ENCODE peak calls at places on chromosomes 7 and 10, in ten cellular contexts. I, T, S, V, C, G, E, K, F and Y are unnamed samples.

GRCh38 chr7:99997545-99998137 is 17.8 kb upstream of the ZKSCAN1 start:
- DNase-seq in I (no peak), T (peak; percentile 19), S (peak; percentile 75), V (peak; percentile 55), C (peak; percentile 56), G (peak; percentile 39), E (peak; percentile 77), K (no peak), F (no peak), Y (no peak)

GRCh38 chr10:43373461-43373860 is 2.0 kb downstream of the FXYD4 start:
- DNase-seq in I (no peak), T (no peak), S (no peak), V (no peak), C (no peak), G (no peak), E (no peak), K (no peak), F (no peak), Y (no peak)

GRCh38 chr10:71978476-71978875 is 14.3 kb downstream of the CHST3 start:
- DNase-seq in I (no peak), T (no peak), S (no peak), V (peak; percentile 94), C (no peak), G (no peak), E (no peak), K (no peak), F (no peak), Y (no peak)

GRCh38 chr10:1086787-1087186 is 30.6 kb downstream of the WDR37 start:
- DNase-seq in I (no peak), T (no peak), S (no peak), V (no peak), C (no peak), G (no peak), E (no peak), K (no peak), F (no peak), Y (no peak)

GRCh38 chr7:102814025-102814471 is 65.2 kb downstream of the FAM185A start:
- DNase-seq in I (no peak), T (no peak), S (no peak), V (peak; percentile 81), C (peak; percentile 63), G (no peak), E (no peak), K (no peak), F (no peak), Y (no peak)

GRCh38 chr10:16381083-16381482 is 55.7 kb upstream of the PTER start:
- DNase-seq in I (no peak), T (peak; percentile 38), S (no peak), V (peak; percentile 3), C (no peak), G (no peak), E (no peak), K (no peak), F (no peak), Y (no peak)

GRCh38 chr10:47264797-47265281 is 35.2 kb upstream of the GDF10 start:
- DNase-seq in I (no peak), T (no peak), S (no peak), V (peak; percentile 29), C (no peak), G (no peak), E (no peak), K (no peak), F (no peak), Y (no peak)

GRCh38 chr7:17477182-17477581 is 178.7 kb downstream of the AHR start:
- DNase-seq in I (no peak), T (no peak), S (no peak), V (no peak), C (no peak), G (no peak), E (no peak), K (no peak), F (no peak), Y (no peak)

GRCh38 chr7:17725761-17726160 is 214.5 kb downstream of the SNX13 start:
- DNase-seq in I (no peak), T (no peak), S (no peak), V (peak; percentile 61), C (peak; percentile 6), G (no peak), E (no peak), K (no peak), F (no peak), Y (no peak)

GRCh38 chr7:91201731-91202130 is 62.5 kb upstream of the FZD1 start:
- DNase-seq in I (no peak), T (no peak), S (no peak), V (no peak), C (no peak), G (no peak), E (no peak), K (peak; percentile 30), F (no peak), Y (no peak)

GRCh38 chr7:362416-363096 is 72.6 kb downstream of the FOXL3 start:
- DNase-seq in I (no peak), T (no peak), S (no peak), V (peak; percentile 58), C (peak; percentile 59), G (no peak), E (no peak), K (no peak), F (no peak), Y (no peak)

GRCh38 chr7:79740076-79740475 is 286.6 kb upstream of the MAGI2 start:
- DNase-seq in I (no peak), T (no peak), S (no peak), V (no peak), C (no peak), G (no peak), E (no peak), K (no peak), F (no peak), Y (no peak)

GRCh38 chr7:79736418-79736817 is 283.0 kb upstream of the MAGI2 start:
- DNase-seq in I (no peak), T (no peak), S (no peak), V (no peak), C (no peak), G (no peak), E (no peak), K (no peak), F (no peak), Y (no peak)

DNA sequence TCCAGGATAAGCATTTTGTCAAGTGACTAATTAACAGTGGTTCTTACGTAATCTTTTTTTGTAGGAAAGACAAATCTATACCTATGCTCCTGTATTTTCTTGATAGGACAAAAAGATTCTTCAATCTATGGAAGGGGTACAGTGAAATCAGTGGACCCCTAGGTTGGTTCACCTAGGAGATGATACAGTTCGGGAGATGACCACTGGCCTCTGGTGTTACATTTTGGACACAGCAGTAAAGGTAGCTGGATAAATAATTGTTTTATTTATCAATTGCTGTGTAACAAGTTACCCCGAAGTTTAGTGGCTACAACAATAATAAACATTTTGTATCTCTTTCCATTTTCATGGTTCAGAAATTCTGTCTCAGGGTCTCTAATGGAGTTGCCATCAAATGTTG is 288.2 kb upstream of the MAGI2 start:
- DNase-seq in I (no peak), T (no peak), S (no peak), V (peak; percentile 32), C (peak; percentile 10), G (no peak), E (no peak), K (no peak), F (no peak), Y (no peak)
- TF ChIP-seq CTCF in I (no peak), T (no peak), S (no peak), V (peak; percentile 33), C (peak; percentile 39), G (no peak), E (no peak), K (peak; percentile 17), F (no peak), Y (no peak)

GRCh38 chr7:114933665-114934064 is 11.8 kb downstream of the MDFIC start:
- DNase-seq in I (no peak), T (no peak), S (no peak), V (no peak), C (no peak), G (no peak), E (no peak), K (no peak), F (no peak), Y (no peak)

GRCh38 chr7:114930107-114930521 is 8.2 kb downstream of the MDFIC start:
- DNase-seq in I (no peak), T (no peak), S (no peak), V (no peak), C (peak; percentile 54), G (no peak), E (no peak), K (no peak), F (no peak), Y (no peak)

GRCh38 chr7:114929570-114929969 is 7.7 kb downstream of the MDFIC start:
- DNase-seq in I (no peak), T (no peak), S (no peak), V (no peak), C (no peak), G (no peak), E (no peak), K (no peak), F (no peak), Y (no peak)

GRCh38 chr7:114930829-114931655 is 9.1 kb downstream of the MDFIC start:
- DNase-seq in I (no peak), T (no peak), S (no peak), V (no peak), C (peak; percentile 54), G (no peak), E (no peak), K (no peak), F (no peak), Y (no peak)

GRCh38 chr7:114931656-114932011 is 9.7 kb downstream of the MDFIC start:
- DNase-seq in I (no peak), T (no peak), S (no peak), V (no peak), C (no peak), G (no peak), E (no peak), K (no peak), F (no peak), Y (no peak)
- TF ChIP-seq CTCF in I (no peak), T (no peak), S (no peak), V (no peak), C (no peak), G (no peak), E (no peak), K (no peak), F (no peak), Y (no peak)

GRCh38 chr7:44218418-44219201 is 17.8 kb downstream of the YKT6 start:
- DNase-seq in I (no peak), T (no peak), S (no peak), V (no peak), C (no peak), G (no peak), E (no peak), K (peak; percentile 71), F (no peak), Y (no peak)
- TF ChIP-seq CTCF in I (no peak), T (no peak), S (no peak), V (peak; percentile 20), C (peak; percentile 29), G (no peak), E (no peak), K (peak; percentile 13), F (peak; percentile 10), Y (peak; percentile 51)

GRCh38 chr7:20784311-20785210 is 2.1 kb downstream of the SP8 start:
- DNase-seq in I (no peak), T (peak; percentile 58), S (no peak), V (peak; percentile 21), C (no peak), G (no peak), E (no peak), K (peak; percentile 46), F (no peak), Y (peak; percentile 70)
- TF ChIP-seq CTCF in I (no peak), T (no peak), S (no peak), V (peak; percentile 37), C (no peak), G (no peak), E (no peak), K (peak; percentile 42), F (no peak), Y (peak; percentile 45)